ENCODE peak calls at places on chromosomes 16 and 17, in eight cellular contexts. C is cerebellar nuclear complex, Q is head of caudate nucleus, D is fibroblast of pulmonary artery, M is HFFc6, I is PC-3, H is neural crest cell, L is GM13976. Z is an unnamed sample.

GRCh38 chr17:1365445-1366039 is 34.5 kb downstream of the YWHAE start:
- DNase-seq in C (peak), Q (peak), D (peak), M (peak), I (peak), H (peak), L (peak), Z (peak)

GRCh38 chr17:39739020-39739884 is 1.5 kb downstream of the GRB7 start:
- DNase-seq in C (no peak), Q (no peak), D (no peak), M (peak), I (peak), H (no peak), L (no peak), Z (peak)

GRCh38 chr16:89202422-89203215 is 2.3 kb upstream of the SLC22A31 start:
- DNase-seq in C (no peak), Q (no peak), D (no peak), M (no peak), I (no peak), H (no peak), L (no peak), Z (no peak)

GRCh38 chr17:32285770-32286517 is 20.3 kb downstream of the RHBDL3 start:
- DNase-seq in C (no peak), Q (peak), D (no peak), M (no peak), I (no peak), H (no peak), L (no peak), Z (no peak)

GRCh38 chr17:7841622-7842379 is 7.8 kb downstream of the KDM6B start:
- DNase-seq in C (peak), Q (peak), D (peak), M (peak), I (peak), H (peak), L (peak), Z (peak)

GRCh38 chr17:27990979-27991378 is 51.5 kb upstream of the NLK start:
- DNase-seq in C (no peak), Q (no peak), D (no peak), M (no peak), I (no peak), H (no peak), L (no peak), Z (no peak)

GRCh38 chr16:15771694-15772093 is 85.1 kb downstream of the MYH11 start:
- DNase-seq in C (no peak), Q (no peak), D (no peak), M (no peak), I (no peak), H (no peak), L (no peak), Z (no peak)

GRCh38 chr17:55903028-55903690 is 152.3 kb downstream of the PCTP start:
- DNase-seq in C (no peak), Q (no peak), D (no peak), M (no peak), I (no peak), H (no peak), L (no peak), Z (no peak)